ENCODE peak calls at places on chromosome 14, in five cellular contexts. I is GM12865, L is esophagus squamous epithelium, F is HFF-Myc, K is HepG2. N is an unnamed sample.

GRCh38 chr14:103688441-103688840 is 26.8 kb downstream of the XRCC3 start:
- DNase-seq in I (no peak), F (no peak), L (no peak), K (no peak), N (no peak)

GRCh38 chr14:68781161-68782021 is 11.5 kb downstream of the ZFP36L1 start:
- DNase-seq in F (no peak), L (no peak), K (no peak), I (no peak), N (no peak)

GRCh38 chr14:101072070-101072469 is 168.5 kb upstream of the RTL1 start:
- DNase-seq in K (no peak), L (no peak), I (no peak), F (no peak), N (no peak)

GRCh38 chr14:61511558-61511924 is 183.8 kb upstream of the HIF1A start:
- DNase-seq in I (no peak), L (no peak), F (no peak), K (no peak), N (no peak)

GRCh38 chr14:39988939-39989338 is 556.7 kb upstream of the FBXO33 start:
- DNase-seq in L (no peak), K (peak), F (no peak), I (peak), N (peak)

GRCh38 chr14:90087433-90087832 is 25.6 kb downstream of the KCNK13 start:
- DNase-seq in K (peak), L (no peak), I (peak), F (no peak), N (no peak)

GRCh38 chr14:32657081-32657480 is 281.6 kb upstream of the NPAS3 start:
- DNase-seq in F (no peak), I (peak), L (no peak), K (peak), N (no peak)

GRCh38 chr14:68598621-68599447 is 194.0 kb downstream of the ZFP36L1 start:
- DNase-seq in L (no peak), K (peak), I (no peak), F (no peak), N (no peak)

GRCh38 chr14:31173120-31173837 is 34.3 kb downstream of the HECTD1 start:
- DNase-seq in L (no peak), I (no peak), F (no peak), K (no peak), N (no peak)

GRCh38 chr14:68463705-68464104 is 329.2 kb downstream of the ZFP36L1 start:
- DNase-seq in K (peak), L (no peak), I (no peak), F (no peak), N (no peak)

N was measured in LNCaP clone FGC.